ENCODE peak calls at places on chromosomes 6 and 20, in nine cellular contexts. M is stimulated activated CD8-positive, alpha-beta memory T cell treated with anti-CD3 and anti-CD28 coated beads, Interleukin-7, amount 100 ng/mL, for 24 hours; H is lower lobe of right lung; G is HEK293T; L is dermis microvascular lymphatic vessel endothelial cell; B is PC-9; O is activated CD8-positive, alpha-beta memory T cell treated with anti-CD3 and anti-CD28 coated beads, Interleukin-2, amount 50 U/mL, for 4 hours; X is WTC11; A is cardiac muscle cell. W is an unnamed sample.

GRCh38 chr6:90271831-90272230 is 24.8 kb downstream of the BACH2 start:
- DNase-seq in L (no peak), M (no peak), A (no peak), O (no peak), H (no peak), G (no peak), X (no peak), B (no peak), W (no peak)

GRCh38 chr20:21147593-21147992 is 21.7 kb downstream of the KIZ start:
- DNase-seq in A (no peak), M (no peak), H (no peak), L (no peak), X (no peak), B (no peak), O (no peak), G (no peak), W (peak; percentile 6)

GRCh38 chr6:39841923-39842322 is 49.7 kb downstream of the DAAM2 start:
- DNase-seq in G (no peak), H (no peak), M (no peak), X (no peak), B (no peak), O (no peak), L (no peak), A (no peak), W (no peak)

GRCh38 chr6:99080191-99080590 is 132.4 kb upstream of the FBXL4 start:
- DNase-seq in M (no peak), O (no peak), H (no peak), B (no peak), G (no peak), L (no peak), X (no peak), A (no peak), W (no peak)

GRCh38 chr6:140979642-140980091 is 1153.1 kb upstream of the GJE1 start:
- DNase-seq in L (no peak), G (no peak), O (no peak), H (no peak), X (no peak), A (peak; percentile 32), M (no peak), B (no peak), W (peak; percentile 89)

GRCh38 chr6:1814279-1814678 is 204.6 kb downstream of the FOXC1 start:
- DNase-seq in B (no peak), A (no peak), X (no peak), H (no peak), M (no peak), L (no peak), G (no peak), O (no peak), W (no peak)

GRCh38 chr20:9551808-9552550 is 37.6 kb downstream of the LAMP5 start:
- DNase-seq in A (peak; percentile 14), X (no peak), M (no peak), H (no peak), G (no peak), L (no peak), O (no peak), B (no peak), W (no peak)

GRCh38 chr6:77834591-77834996 is 181.8 kb downstream of the MEI4 start:
- DNase-seq in A (no peak), O (no peak), L (no peak), G (no peak), B (no peak), X (no peak), M (no peak), H (no peak), W (no peak)

GRCh38 chr6:164079275-164079600 is 664.7 kb downstream of the QKI start:
- DNase-seq in L (no peak), O (no peak), H (no peak), X (no peak), M (no peak), A (no peak), B (no peak), G (no peak), W (no peak)

GRCh38 chr6:158441639-158442308 is 118.1 kb upstream of the TMEM181 start:
- DNase-seq in L (no peak), A (peak; percentile 18), X (no peak), H (no peak), B (no peak), O (no peak), M (no peak), G (no peak), W (no peak)

GRCh38 chr20:9590189-9590588 is 75.8 kb downstream of the LAMP5 start:
- DNase-seq in L (no peak), O (no peak), B (no peak), H (no peak), G (no peak), M (no peak), A (no peak), X (no peak), W (peak; percentile 60)

GRCh38 chr6:36353411-36353915 is 16.8 kb upstream of the BNIP5 start:
- DNase-seq in X (no peak), G (no peak), H (no peak), O (no peak), A (no peak), M (no peak), L (no peak), B (no peak), W (no peak)

GRCh38 chr20:10961651-10962288 is 288.0 kb upstream of the JAG1 start:
- DNase-seq in M (no peak), L (no peak), O (no peak), H (no peak), X (no peak), B (no peak), G (no peak), A (no peak), W (no peak)

GRCh38 chr6:40789143-40789764 is 202.1 kb upstream of the LRFN2 start:
- DNase-seq in L (peak; percentile 88), A (no peak), H (no peak), M (no peak), G (no peak), X (no peak), O (no peak), B (no peak), W (no peak)

GRCh38 chr20:59046862-59047261 is 4.3 kb upstream of the PRELID3B start:
- DNase-seq in A (no peak), O (no peak), B (no peak), X (no peak), M (no peak), H (no peak), G (no peak), L (no peak), W (no peak)

GRCh38 chr6:170153436-170154319 is 137.2 kb downstream of the DLL1 start:
- DNase-seq in M (no peak), A (no peak), B (no peak), H (peak; percentile 41), G (no peak), O (no peak), X (no peak), L (no peak), W (no peak)

GRCh38 chr6:34070315-34071110 is 75.4 kb downstream of the GRM4 start:
- DNase-seq in X (no peak), H (no peak), M (no peak), B (no peak), O (no peak), A (no peak), L (no peak), G (no peak), W (no peak)

GRCh38 chr6:26594730-26595632 is 1.8 kb upstream of the ABT1 start:
- DNase-seq in H (no peak), L (no peak), X (peak; percentile 66), G (no peak), B (peak; percentile 47), A (no peak), M (no peak), O (no peak), W (peak; percentile 81)

GRCh38 chr20:50286609-50287008 is 96.0 kb downstream of the CEBPB start:
- DNase-seq in M (no peak), X (no peak), L (no peak), H (no peak), B (peak; percentile 91), O (no peak), A (no peak), G (peak; percentile 48), W (peak; percentile 99)

GRCh38 chr6:2827112-2827511 is 14.6 kb downstream of the SERPINB1 start:
- DNase-seq in B (no peak), O (no peak), M (no peak), L (no peak), G (no peak), H (no peak), X (no peak), A (no peak), W (no peak)

GRCh38 chr6:53979468-53980067 is 131.7 kb upstream of the MLIP start:
- DNase-seq in X (no peak), M (no peak), O (no peak), A (peak; percentile 54), B (no peak), G (peak; percentile 52), L (peak; percentile 25), H (no peak), W (peak; percentile 31)

GRCh38 chr20:44496976-44497375 is 21.3 kb downstream of the TTPAL start:
- DNase-seq in B (peak; percentile 35), X (no peak), G (no peak), M (no peak), H (no peak), A (no peak), O (no peak), L (no peak), W (peak; percentile 42)

GRCh38 chr20:33653900-33654596 is 8.1 kb upstream of the C20orf144 start:
- DNase-seq in M (no peak), G (no peak), H (peak; percentile 80), X (peak; percentile 32), O (no peak), L (no peak), A (no peak), B (peak; percentile 81), W (no peak)

GRCh38 chr20:15220009-15220656 is 882.7 kb upstream of the FLRT3 start:
- DNase-seq in L (peak; percentile 15), M (no peak), A (no peak), G (no peak), X (no peak), H (no peak), O (no peak), B (no peak), W (peak; percentile 6)

GRCh38 chr6:159953091-159953581 is 15.7 kb upstream of the IGF2R start:
- DNase-seq in B (no peak), M (no peak), X (no peak), O (no peak), H (peak; percentile 78), A (no peak), G (no peak), L (no peak), W (peak; percentile 87)

GRCh38 chr20:32581839-32582658 is 3.1 kb downstream of the NOL4L start:
- DNase-seq in H (no peak), G (no peak), X (no peak), O (no peak), L (no peak), A (peak; percentile 13), B (no peak), M (no peak), W (no peak)

GRCh38 chr20:33727115-33727479 is 4.7 kb upstream of the ZNF341 start:
- DNase-seq in L (no peak), G (no peak), M (no peak), B (no peak), A (no peak), H (no peak), O (no peak), X (no peak), W (no peak)

GRCh38 chr6:157763129-157763893 is 59.7 kb upstream of the SNX9 start:
- DNase-seq in G (no peak), O (peak; percentile 43), L (peak; percentile 83), H (peak; percentile 93), B (peak; percentile 95), A (no peak), M (no peak), X (peak; percentile 79), W (peak; percentile 76)

GRCh38 chr6:111250743-111251406 is 163.6 kb downstream of the SLC16A10 start:
- DNase-seq in M (no peak), B (no peak), O (no peak), L (no peak), H (no peak), A (no peak), G (no peak), X (no peak), W (no peak)

GRCh38 chr6:158939255-158940170 is 60.5 kb downstream of the RSPH3 start:
- DNase-seq in L (no peak), G (no peak), O (no peak), A (no peak), M (no peak), X (peak; percentile 41), H (no peak), B (no peak), W (no peak)

GRCh38 chr6:18307006-18307405 is 42.7 kb upstream of the DEK start:
- DNase-seq in M (no peak), H (no peak), G (no peak), L (no peak), B (peak; percentile 61), O (no peak), X (no peak), A (peak; percentile 5), W (peak; percentile 76)

W was measured in fibroblast of gingiva.